ENCODE peak calls at places on chromosomes 3 and 15, in six cellular contexts. One of them, this sample, is unnamed.

GRCh38 chr15:35319354-35319753 is 226.6 kb downstream of the DPH6 start:
- DNase-seq in trophoblast cell: peak; percentile 39
- DNase-seq in H9: no peak
- DNase-seq in H1: no peak
- DNase-seq in neuronal stem cell: no peak
- DNase-seq in IMR-90: no peak
- DNase-seq in this sample: no peak

GRCh38 chr3:157447026-157447694 is 10.5 kb downstream of the PTX3 start:
- DNase-seq in H1: no peak
- DNase-seq in trophoblast cell: no peak
- DNase-seq in IMR-90: peak; percentile 70
- DNase-seq in H9: no peak
- DNase-seq in neuronal stem cell: no peak
- DNase-seq in this sample: peak; percentile 48

GRCh38 chr3:39428745-39429201 is 22.3 kb downstream of the RPSA start:
- DNase-seq in trophoblast cell: no peak
- DNase-seq in H9: no peak
- DNase-seq in H1: peak; percentile 43
- DNase-seq in neuronal stem cell: no peak
- DNase-seq in IMR-90: no peak
- DNase-seq in this sample: no peak

GRCh38 chr15:64699767-64700388 is 75.5 kb downstream of the RBPMS2 start:
- DNase-seq in IMR-90: peak; percentile 48
- DNase-seq in neuronal stem cell: no peak
- DNase-seq in H9: peak; percentile 84
- DNase-seq in trophoblast cell: peak; percentile 7
- DNase-seq in H1: peak; percentile 78
- DNase-seq in this sample: peak; percentile 79

GRCh38 chr15:71463156-71463555 is 347.2 kb upstream of the NR2E3 start:
- DNase-seq in IMR-90: no peak
- DNase-seq in neuronal stem cell: no peak
- DNase-seq in H9: no peak
- DNase-seq in H1: no peak
- DNase-seq in trophoblast cell: no peak
- DNase-seq in this sample: no peak

GRCh38 chr3:36696799-36697198 is 67.6 kb downstream of the DCLK3 start:
- DNase-seq in IMR-90: no peak
- DNase-seq in neuronal stem cell: no peak
- DNase-seq in trophoblast cell: no peak
- DNase-seq in H1: no peak
- DNase-seq in H9: no peak
- DNase-seq in this sample: no peak

GRCh38 chr15:34161329-34161953 is 48.5 kb downstream of the KATNBL1 start:
- DNase-seq in IMR-90: peak; percentile 11
- DNase-seq in H9: peak; percentile 36
- DNase-seq in H1: no peak
- DNase-seq in trophoblast cell: peak; percentile 53
- DNase-seq in neuronal stem cell: no peak
- DNase-seq in this sample: no peak

GRCh38 chr3:52895416-52895815 is 1.9 kb downstream of the STIMATE start:
- DNase-seq in trophoblast cell: no peak
- DNase-seq in H9: no peak
- DNase-seq in IMR-90: no peak
- DNase-seq in H1: no peak
- DNase-seq in neuronal stem cell: no peak
- DNase-seq in this sample: no peak

GRCh38 chr3:193732391-193732790 is 139.4 kb downstream of the OPA1 start:
- DNase-seq in H9: no peak
- DNase-seq in neuronal stem cell: no peak
- DNase-seq in trophoblast cell: peak; percentile 16
- DNase-seq in IMR-90: peak; percentile 91
- DNase-seq in H1: no peak
- DNase-seq in this sample: peak; percentile 88

GRCh38 chr3:187773963-187774789 is 28.9 kb upstream of the BCL6 start:
- DNase-seq in IMR-90: no peak
- DNase-seq in trophoblast cell: no peak
- DNase-seq in H1: no peak
- DNase-seq in H9: no peak
- DNase-seq in neuronal stem cell: no peak
- DNase-seq in this sample: no peak

GRCh38 chr3:10833855-10834414 is 17.9 kb downstream of the SLC6A11 start:
- DNase-seq in H1: no peak
- DNase-seq in IMR-90: no peak
- DNase-seq in H9: no peak
- DNase-seq in trophoblast cell: no peak
- DNase-seq in neuronal stem cell: no peak
- DNase-seq in this sample: no peak

GRCh38 chr3:67017211-67017610 is 19.1 kb downstream of the KBTBD8 start:
- DNase-seq in H1: no peak
- DNase-seq in neuronal stem cell: no peak
- DNase-seq in trophoblast cell: peak; percentile 84
- DNase-seq in H9: no peak
- DNase-seq in IMR-90: peak; percentile 42
- DNase-seq in this sample: no peak

GRCh38 chr3:146972726-146973125 is 367.6 kb upstream of the PLSCR5 start:
- DNase-seq in IMR-90: peak; percentile 8
- DNase-seq in H9: no peak
- DNase-seq in neuronal stem cell: no peak
- DNase-seq in trophoblast cell: peak; percentile 12
- DNase-seq in H1: no peak
- DNase-seq in this sample: peak; percentile 48

GRCh38 chr3:146975032-146975431 is 369.9 kb upstream of the PLSCR5 start:
- DNase-seq in H9: no peak
- DNase-seq in trophoblast cell: no peak
- DNase-seq in IMR-90: no peak
- DNase-seq in neuronal stem cell: no peak
- DNase-seq in H1: no peak
- DNase-seq in this sample: no peak

GRCh38 chr3:146974001-146974400 is 368.9 kb upstream of the PLSCR5 start:
- DNase-seq in H9: no peak
- DNase-seq in neuronal stem cell: no peak
- DNase-seq in trophoblast cell: no peak
- DNase-seq in H1: no peak
- DNase-seq in IMR-90: no peak
- DNase-seq in this sample: no peak

GRCh38 chr3:146970236-146970635 is 365.1 kb upstream of the PLSCR5 start:
- DNase-seq in trophoblast cell: no peak
- DNase-seq in H1: no peak
- DNase-seq in neuronal stem cell: no peak
- DNase-seq in H9: no peak
- DNase-seq in IMR-90: no peak
- DNase-seq in this sample: no peak

GRCh38 chr3:146975476-146975875 is 370.3 kb upstream of the PLSCR5 start:
- DNase-seq in H9: no peak
- DNase-seq in neuronal stem cell: no peak
- DNase-seq in H1: no peak
- DNase-seq in trophoblast cell: no peak
- DNase-seq in IMR-90: no peak
- DNase-seq in this sample: no peak
- H4K91ac ChIP-seq in H9: no peak overlapping the region
- H4K91ac ChIP-seq in neuronal stem cell: no peak overlapping the region
- H4K91ac ChIP-seq in H1: no peak overlapping the region
- H4K91ac ChIP-seq in trophoblast cell: no peak overlapping the region
- H4K91ac ChIP-seq in IMR-90: no peak overlapping the region
- H4K91ac ChIP-seq in this sample: no peak overlapping the region

DNA sequence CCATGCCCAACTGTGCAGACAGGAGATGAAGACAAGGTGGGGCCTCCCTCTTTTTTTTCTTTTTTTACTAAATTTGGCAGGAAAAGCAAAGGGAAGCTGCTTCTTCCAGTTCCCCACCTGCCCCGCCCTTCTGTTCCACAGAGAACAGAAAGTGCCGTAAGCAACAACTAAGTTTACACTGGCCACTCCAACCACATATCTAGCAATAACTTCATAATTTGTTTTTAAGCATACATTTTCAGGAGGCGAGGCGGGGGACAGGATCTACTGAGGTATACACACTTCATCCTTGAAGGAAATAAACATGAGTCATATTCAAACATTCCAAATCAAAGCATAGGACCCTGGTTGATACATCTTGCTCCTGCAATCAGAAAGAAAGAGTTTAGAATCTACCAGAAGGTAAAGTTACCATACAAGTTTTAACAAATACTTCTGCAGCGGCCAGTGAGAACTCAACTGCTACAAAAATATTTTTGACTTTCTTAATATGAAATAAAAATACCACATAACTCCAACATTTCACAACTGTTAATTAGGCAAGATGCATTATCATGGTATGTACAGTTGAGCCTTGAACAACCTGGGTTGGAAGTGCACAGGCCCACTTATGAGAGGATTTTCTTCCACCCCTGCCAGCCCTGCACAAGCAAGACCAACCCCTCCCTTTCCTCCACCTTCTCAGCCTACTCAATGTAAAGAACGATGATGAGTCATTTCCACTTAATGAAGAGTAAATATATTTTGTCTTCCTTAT is 50.7 kb downstream of the FOXP1 start:
- DNase-seq in neuronal stem cell: no peak
- DNase-seq in IMR-90: peak; percentile 51
- DNase-seq in trophoblast cell: peak; percentile 25
- DNase-seq in H1: no peak
- DNase-seq in H9: no peak
- DNase-seq in this sample: peak; percentile 29
- H4K91ac ChIP-seq in neuronal stem cell: no peak overlapping the region
- H4K91ac ChIP-seq in IMR-90: peak overlapping the region; percentile 55
- H4K91ac ChIP-seq in trophoblast cell: no peak overlapping the region
- H4K91ac ChIP-seq in H1: no peak overlapping the region
- H4K91ac ChIP-seq in H9: no peak overlapping the region
- H4K91ac ChIP-seq in this sample: no peak overlapping the region

GRCh38 chr3:65904016-65904415 is 134.7 kb downstream of the MAGI1 start:
- DNase-seq in H9: no peak
- DNase-seq in H1: no peak
- DNase-seq in neuronal stem cell: no peak
- DNase-seq in IMR-90: no peak
- DNase-seq in trophoblast cell: peak; percentile 63
- DNase-seq in this sample: no peak
- H4K91ac ChIP-seq in H9: no peak overlapping the region
- H4K91ac ChIP-seq in H1: no peak overlapping the region
- H4K91ac ChIP-seq in neuronal stem cell: no peak overlapping the region
- H4K91ac ChIP-seq in IMR-90: no peak overlapping the region
- H4K91ac ChIP-seq in trophoblast cell: no peak overlapping the region
- H4K91ac ChIP-seq in this sample: no peak overlapping the region

GRCh38 chr3:72192572-72192971 is 407.6 kb upstream of the PROK2 start:
- DNase-seq in trophoblast cell: no peak
- DNase-seq in IMR-90: no peak
- DNase-seq in neuronal stem cell: no peak
- DNase-seq in H9: no peak
- DNase-seq in H1: no peak
- DNase-seq in this sample: no peak

GRCh38 chr3:72196377-72196929 is 411.5 kb upstream of the PROK2 start:
- DNase-seq in H9: no peak
- DNase-seq in trophoblast cell: no peak
- DNase-seq in IMR-90: no peak
- DNase-seq in neuronal stem cell: no peak
- DNase-seq in H1: no peak
- DNase-seq in this sample: no peak

GRCh38 chr3:72193768-72194463 is 409.0 kb upstream of the PROK2 start:
- DNase-seq in IMR-90: no peak
- DNase-seq in trophoblast cell: no peak
- DNase-seq in neuronal stem cell: no peak
- DNase-seq in H1: no peak
- DNase-seq in H9: no peak
- DNase-seq in this sample: no peak

GRCh38 chr3:72195895-72196294 is 410.9 kb upstream of the PROK2 start:
- DNase-seq in trophoblast cell: no peak
- DNase-seq in H1: no peak
- DNase-seq in IMR-90: no peak
- DNase-seq in neuronal stem cell: no peak
- DNase-seq in H9: no peak
- DNase-seq in this sample: no peak

GRCh38 chr3:72194464-72194857 is 409.5 kb upstream of the PROK2 start:
- DNase-seq in H9: no peak
- DNase-seq in IMR-90: no peak
- DNase-seq in trophoblast cell: no peak
- DNase-seq in H1: no peak
- DNase-seq in neuronal stem cell: no peak
- DNase-seq in this sample: no peak
- H4K91ac ChIP-seq in H9: no peak overlapping the region
- H4K91ac ChIP-seq in IMR-90: no peak overlapping the region
- H4K91ac ChIP-seq in trophoblast cell: no peak overlapping the region
- H4K91ac ChIP-seq in H1: no peak overlapping the region
- H4K91ac ChIP-seq in neuronal stem cell: no peak overlapping the region
- H4K91ac ChIP-seq in this sample: no peak overlapping the region

GRCh38 chr15:62782896-62783295 is 259.7 kb upstream of the TPM1 start:
- DNase-seq in IMR-90: peak; percentile 25
- DNase-seq in H9: no peak
- DNase-seq in H1: no peak
- DNase-seq in trophoblast cell: no peak
- DNase-seq in neuronal stem cell: no peak
- DNase-seq in this sample: no peak
- H4K91ac ChIP-seq in IMR-90: peak overlapping the region; percentile 71
- H4K91ac ChIP-seq in H9: no peak overlapping the region
- H4K91ac ChIP-seq in H1: no peak overlapping the region
- H4K91ac ChIP-seq in trophoblast cell: peak overlapping the region; percentile 100
- H4K91ac ChIP-seq in neuronal stem cell: no peak overlapping the region
- H4K91ac ChIP-seq in this sample: peak overlapping the region; percentile 19

DNA sequence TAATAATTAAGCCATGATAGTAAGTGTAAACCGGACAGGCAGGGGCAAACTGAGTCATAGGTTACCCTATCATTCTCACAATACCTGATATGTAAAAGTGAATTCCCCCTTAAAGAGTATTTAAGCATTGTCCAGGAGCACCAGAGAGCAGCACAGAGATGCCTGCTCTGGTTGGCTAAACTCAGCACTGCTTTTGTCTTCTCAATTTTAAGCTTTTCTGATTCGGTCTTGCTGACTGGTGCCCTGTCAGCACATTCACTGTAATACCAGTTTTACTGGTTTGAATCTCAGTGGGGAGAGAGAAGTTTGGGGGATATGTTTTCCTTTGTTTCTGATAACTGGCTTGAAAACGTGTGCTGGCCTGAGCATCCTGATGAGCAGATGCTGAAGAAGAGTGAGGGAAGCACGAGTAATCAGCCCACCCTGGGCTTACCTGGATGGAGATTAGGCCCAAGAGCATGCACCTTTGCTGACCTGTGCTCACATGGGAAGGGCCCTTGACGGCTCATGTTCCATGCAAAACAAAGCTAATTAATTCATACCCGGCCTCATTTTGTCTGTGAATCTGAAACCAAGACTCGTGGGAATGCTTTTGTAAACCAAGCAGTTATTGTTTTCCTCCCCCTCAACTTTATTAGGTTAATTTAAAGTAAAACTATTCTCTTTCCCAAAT is 208.5 kb upstream of the MRPL3 start:
- DNase-seq in trophoblast cell: no peak
- DNase-seq in neuronal stem cell: no peak
- DNase-seq in H9: peak; percentile 32
- DNase-seq in H1: no peak
- DNase-seq in IMR-90: no peak
- DNase-seq in this sample: no peak
- H4K91ac ChIP-seq in trophoblast cell: no peak overlapping the region
- H4K91ac ChIP-seq in neuronal stem cell: no peak overlapping the region
- H4K91ac ChIP-seq in H9: no peak overlapping the region
- H4K91ac ChIP-seq in H1: no peak overlapping the region
- H4K91ac ChIP-seq in IMR-90: no peak overlapping the region
- H4K91ac ChIP-seq in this sample: no peak overlapping the region

This sample was measured in mesenchymal stem cell.